ENCODE peak calls at places on chromosomes 13 and 19, in five cellular contexts. S is MM.1S, Q is IMR-90, M is fibroblast of lung, F is neural progenitor cell. R is an unnamed sample.

GRCh38 chr19:10691178-10691881 is 9.9 kb upstream of the QTRT1 start:
- DNase-seq in M (no peak), S (no peak), Q (no peak), F (no peak), R (no peak)

GRCh38 chr13:39634956-39635355 is 20.5 kb upstream of the COG6 start:
- DNase-seq in M (no peak), S (no peak), F (no peak), Q (no peak), R (no peak)

GRCh38 chr13:27403252-27403678 is 21.2 kb upstream of the GTF3A start:
- DNase-seq in M (peak; percentile 11), S (no peak), F (peak; percentile 61), Q (peak; percentile 65), R (peak; percentile 78)

GRCh38 chr13:58994778-58995177 is 1169.0 kb downstream of the DIAPH3 start:
- DNase-seq in Q (no peak), M (peak; percentile 4), S (no peak), F (no peak), R (no peak)

GRCh38 chr19:13350761-13351160 is 155.5 kb downstream of the CACNA1A start:
- DNase-seq in M (no peak), F (no peak), S (no peak), Q (peak; percentile 9), R (no peak)

GRCh38 chr13:26037302-26037701 is 14.5 kb downstream of the SHISA2 start:
- DNase-seq in Q (no peak), M (no peak), S (no peak), F (peak; percentile 84), R (no peak)

GRCh38 chr19:13112555-13112954 is 4.0 kb downstream of the TRMT1 start:
- DNase-seq in F (no peak), Q (no peak), S (no peak), M (no peak), R (no peak)

GRCh38 chr19:50968709-50969412 is 530 bp downstream of the KLK6 start:
- DNase-seq in Q (no peak), F (no peak), S (no peak), M (no peak), R (no peak)

GRCh38 chr19:17021793-17022590 is 4.6 kb downstream of the CPAMD8 start:
- DNase-seq in S (no peak), F (no peak), M (no peak), Q (peak; percentile 26), R (no peak)

GRCh38 chr19:49688531-49689132 is 762 bp upstream of the ADM5 start:
- DNase-seq in S (no peak), M (no peak), Q (no peak), F (no peak), R (no peak)

GRCh38 chr13:113366031-113366588 is 2.2 kb upstream of the GRTP1 start:
- DNase-seq in S (no peak), F (no peak), Q (peak; percentile 18), M (no peak), R (no peak)

DNA sequence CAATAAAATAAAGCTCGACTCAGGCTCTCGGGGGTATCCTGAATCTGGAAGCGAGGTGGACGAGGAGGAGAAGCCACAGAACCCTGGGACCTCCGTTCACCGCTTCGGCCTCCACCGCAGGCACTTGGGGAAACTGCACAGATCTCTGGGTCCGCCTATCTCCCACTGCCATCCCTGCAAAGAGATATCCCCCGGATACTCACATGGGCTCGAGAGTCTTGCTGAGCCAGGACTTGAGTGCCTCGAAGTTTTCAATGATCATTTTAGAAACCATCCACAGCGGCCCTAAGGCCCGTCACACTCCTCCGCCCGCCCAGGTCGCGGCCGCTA is 589 bp downstream of the RBM26 start:
- DNase-seq in Q (no peak), M (no peak), S (no peak), F (no peak), R (no peak)
- H3K9ac ChIP-seq in Q (peak overlapping the region; percentile 98), M (peak overlapping the region; percentile 97), S (peak overlapping the region; percentile 92), F (peak overlapping the region; percentile 99), R (peak overlapping the region; percentile 99)

GRCh38 chr13:48125794-48126228 is 30.9 kb upstream of the MED4 start:
- DNase-seq in F (no peak), S (no peak), Q (no peak), M (peak; percentile 55), R (peak; percentile 58)

GRCh38 chr13:48123827-48124226 is 28.9 kb upstream of the MED4 start:
- DNase-seq in M (no peak), F (no peak), S (no peak), Q (no peak), R (no peak)

GRCh38 chr13:48131481-48131992 is 36.6 kb upstream of the MED4 start:
- DNase-seq in S (no peak), F (no peak), Q (no peak), M (no peak), R (no peak)

GRCh38 chr13:48121733-48122132 is 26.8 kb upstream of the MED4 start:
- DNase-seq in Q (no peak), M (no peak), F (no peak), S (no peak), R (no peak)

DNA sequence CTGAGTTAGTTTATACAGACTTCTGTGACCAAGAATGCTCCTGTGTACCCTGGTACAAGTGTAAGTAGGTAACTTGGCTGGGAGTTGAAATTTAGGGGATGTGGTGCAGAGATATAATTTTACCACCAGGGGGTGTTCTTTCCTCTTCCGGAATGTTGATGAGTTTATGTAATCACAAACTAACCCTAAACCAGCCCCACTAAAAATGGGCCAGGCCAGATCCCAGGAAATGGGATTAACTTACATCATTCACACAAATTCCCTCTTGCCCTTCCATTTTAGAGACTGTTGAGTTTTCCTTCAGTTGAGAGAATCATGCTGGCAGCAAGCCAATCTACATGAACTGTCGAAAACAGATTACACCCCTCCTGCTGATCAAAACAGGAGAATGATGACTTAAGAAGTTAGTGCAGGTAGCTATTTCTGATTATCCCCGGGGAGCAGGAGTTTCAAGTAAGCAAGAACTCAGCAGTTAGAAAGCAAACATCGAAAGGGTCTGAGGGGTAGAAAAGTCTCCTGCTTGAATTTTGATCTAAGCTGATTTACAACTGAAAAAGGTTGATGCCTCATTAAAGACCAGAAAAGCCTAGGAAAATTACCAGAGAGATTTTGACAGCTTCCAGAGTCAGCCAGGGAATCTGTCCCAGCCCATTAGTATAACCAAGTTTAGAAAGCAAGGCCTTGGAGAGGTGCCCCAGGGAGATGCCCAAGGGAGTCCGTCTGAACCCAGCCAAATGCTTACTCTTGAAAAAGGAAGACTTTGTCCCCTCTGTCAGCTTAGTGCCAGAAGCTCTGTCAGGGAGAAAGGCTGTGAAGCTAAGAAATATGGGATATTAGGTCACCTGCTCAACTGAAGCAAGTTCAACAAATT is 32.3 kb upstream of the MED4 start:
- DNase-seq in M (peak; percentile 83), S (peak; percentile 47), F (peak; percentile 71), Q (peak; percentile 60), R (peak; percentile 48)
- H3K27ac ChIP-seq in M (no peak overlapping the region), S (no peak overlapping the region), F (no peak overlapping the region), Q (no peak overlapping the region), R (no peak overlapping the region)

DNA sequence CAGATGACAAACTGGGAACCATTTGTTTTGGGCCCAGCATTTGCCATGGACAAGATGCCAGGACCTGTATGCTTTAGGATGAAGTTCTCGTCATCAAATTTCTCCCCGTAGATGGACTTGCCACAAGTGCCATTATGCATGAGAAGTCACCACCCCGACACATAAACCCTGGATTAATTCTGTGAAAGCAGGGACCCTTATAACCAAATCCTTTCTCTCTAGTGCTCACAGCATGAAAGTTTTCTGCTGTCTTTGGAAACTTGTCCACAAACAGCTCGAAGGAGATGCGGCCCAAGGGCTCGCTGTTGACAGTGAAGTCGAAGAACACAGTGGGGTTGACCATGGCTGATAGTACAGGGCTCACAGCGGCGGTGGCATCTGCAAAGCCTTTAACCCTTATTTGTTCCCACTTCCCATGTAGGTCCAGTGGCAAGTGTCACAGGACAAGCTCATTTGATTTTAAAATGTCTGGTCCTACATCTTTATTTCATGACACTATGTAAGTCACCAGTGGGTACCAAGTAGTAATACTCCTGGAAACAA is 75.2 kb upstream of the MIR17HG start:
- DNase-seq in F (no peak), Q (no peak), S (no peak), M (no peak), R (no peak)
- H3K4me2 ChIP-seq in F (no peak overlapping the region), Q (no peak overlapping the region), S (no peak overlapping the region), M (no peak overlapping the region), R (no peak overlapping the region)

DNA sequence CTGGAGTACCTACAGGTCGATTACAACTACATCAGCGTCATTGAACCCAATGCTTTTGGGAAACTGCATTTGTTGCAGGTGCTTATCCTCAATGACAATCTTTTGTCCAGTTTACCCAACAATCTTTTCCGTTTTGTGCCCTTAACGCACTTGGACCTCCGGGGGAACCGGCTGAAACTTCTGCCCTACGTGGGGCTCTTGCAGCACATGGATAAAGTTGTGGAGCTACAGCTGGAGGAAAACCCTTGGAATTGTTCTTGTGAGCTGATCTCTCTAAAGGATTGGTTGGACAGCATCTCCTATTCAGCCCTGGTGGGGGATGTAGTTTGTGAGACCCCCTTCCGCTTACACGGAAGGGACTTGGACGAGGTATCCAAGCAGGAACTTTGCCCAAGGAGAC is 4.7 kb downstream of the SLITRK5 start:
- DNase-seq in F (no peak), S (no peak), M (no peak), Q (no peak), R (no peak)
- H3K9ac ChIP-seq in F (no peak overlapping the region), S (no peak overlapping the region), M (no peak overlapping the region), Q (no peak overlapping the region), R (no peak overlapping the region)